ENCODE peak calls at places on chromosomes 1 and 21, in four cellular contexts. W is lower lobe of right lung, T is hepatocyte, N is Panc1. Z is an unnamed sample.
A peak's percentile ranks its signal among the peaks of the same experiment; 100 is the strongest.

GRCh38 chr1:197140123-197140522 is 6.3 kb downstream of the ASPM start:
- DNase-seq in N (no peak), W (no peak), T (no peak), Z (no peak)

GRCh38 chr1:29166291-29166878 is 15.3 kb downstream of the SRSF4 start:
- DNase-seq in W (peak; percentile 26), N (no peak), T (peak; percentile 63), Z (no peak)

GRCh38 chr1:179208681-179209477 is 20.6 kb downstream of the ABL2 start:
- DNase-seq in T (no peak), W (no peak), N (no peak), Z (no peak)

GRCh38 chr1:48697066-48697707 is 79.5 kb downstream of the BEND5 start:
- DNase-seq in T (peak; percentile 62), W (peak; percentile 71), N (peak; percentile 30), Z (no peak)

GRCh38 chr1:19698181-19698580 is 33.5 kb downstream of the HTR6 start:
- DNase-seq in N (no peak), W (no peak), T (no peak), Z (no peak)

GRCh38 chr1:182610606-182611194 is 6.5 kb upstream of the RGS16 start:
- DNase-seq in T (no peak), N (no peak), W (no peak), Z (no peak)

GRCh38 chr1:175218132-175218531 is 25.6 kb upstream of the KIAA0040 start:
- DNase-seq in N (no peak), W (no peak), T (no peak), Z (no peak)

GRCh38 chr1:168317309-168317708 is 36.6 kb downstream of the TBX19 start:
- DNase-seq in N (no peak), W (no peak), T (no peak), Z (no peak)

GRCh38 chr1:47709302-47710074 is 271.6 kb downstream of the FOXD2 start:
- DNase-seq in N (no peak), W (no peak), T (peak; percentile 67), Z (no peak)

GRCh38 chr21:42539931-42540343 is 26.3 kb downstream of the SLC37A1 start:
- DNase-seq in N (no peak), W (no peak), T (no peak), Z (no peak)

GRCh38 chr1:51330331-51331201 is at the start of gene TTC39A:
- DNase-seq in T (peak; percentile 52), W (no peak), N (no peak), Z (no peak)
- H3K27ac ChIP-seq in T (peak within 1 kb of the TSS; percentile 87), W (peak within 1 kb of the TSS; percentile 71), N (peak within 1 kb of the TSS; percentile 66), Z (no peak within 1 kb of the TSS)

DNA sequence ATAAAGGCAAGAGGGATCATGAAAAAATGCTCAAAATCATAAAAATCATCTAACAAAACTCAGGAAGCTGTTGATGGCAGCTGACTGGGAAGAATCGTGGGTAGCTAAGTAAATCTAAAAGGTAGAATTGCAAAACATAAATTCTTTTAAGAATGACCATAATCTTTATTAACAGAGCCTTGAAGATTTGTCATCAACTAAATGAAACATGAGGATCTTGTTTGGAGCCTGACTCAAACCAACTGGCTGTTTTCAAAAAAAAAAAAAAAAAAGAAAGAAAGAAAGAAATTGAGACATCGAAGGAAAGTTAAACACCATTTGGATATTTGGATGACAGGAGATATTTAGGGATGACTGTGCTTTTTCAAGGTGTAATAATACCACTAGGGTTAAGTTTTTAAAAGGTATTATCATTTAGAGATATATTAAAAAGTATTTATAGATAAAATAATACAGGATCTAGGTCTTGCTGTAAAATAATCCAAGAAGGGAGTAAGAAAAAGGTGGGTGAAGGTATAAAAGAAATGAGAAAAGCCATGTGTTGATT is 48.6 kb downstream of the CD34 start:
- DNase-seq in W (no peak), T (no peak), N (no peak), Z (no peak)
- H3K27ac ChIP-seq in W (peak overlapping the region; percentile 15), T (no peak overlapping the region), N (no peak overlapping the region), Z (no peak overlapping the region)

DNA sequence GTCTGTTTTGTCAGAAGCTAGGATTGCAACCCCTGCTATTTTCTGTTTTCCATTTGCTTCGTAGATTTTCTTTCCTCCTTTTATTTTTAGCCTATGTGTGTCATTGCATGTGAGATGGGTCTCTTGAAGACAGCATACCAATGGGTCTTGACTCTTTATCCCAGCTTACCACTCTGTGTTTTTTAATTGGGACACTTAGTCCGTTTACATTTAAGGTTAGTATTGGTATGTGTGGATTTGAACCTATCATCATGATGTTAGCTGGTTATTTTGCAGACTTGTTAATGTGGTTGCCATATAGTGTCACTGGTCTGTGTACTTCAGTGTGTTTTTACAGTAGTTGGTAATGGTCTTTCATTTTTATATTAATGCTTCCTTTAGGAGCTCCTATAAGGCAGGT is 141.5 kb downstream of the DNAH14 start:
- DNase-seq in T (no peak), W (no peak), N (no peak), Z (no peak)
- H3K27ac ChIP-seq in T (no peak overlapping the region), W (no peak overlapping the region), N (no peak overlapping the region), Z (no peak overlapping the region)

DNA sequence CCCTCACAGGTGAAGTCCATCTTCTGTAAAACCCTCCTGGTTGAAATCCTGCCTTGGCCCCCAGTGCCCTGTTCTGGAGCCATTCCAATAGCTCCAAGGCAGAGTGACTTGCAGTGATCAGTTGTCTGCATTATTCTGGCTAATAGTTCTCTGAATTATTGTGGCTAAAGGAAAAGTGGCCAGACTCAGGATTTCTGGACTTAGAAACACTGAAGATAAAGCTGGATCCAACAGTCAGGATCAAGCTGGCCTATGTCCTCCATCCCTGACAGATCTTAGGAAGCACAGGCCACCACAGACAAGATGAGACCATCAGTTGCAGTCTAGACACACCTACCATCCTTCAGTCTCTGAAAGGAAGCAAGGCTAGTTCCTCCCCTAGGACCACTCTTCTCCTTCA is 801 bp upstream of the C2CD4D start:
- DNase-seq in N (no peak), T (no peak), W (no peak), Z (no peak)
- H3K27ac ChIP-seq in N (peak overlapping the region; percentile 90), T (peak overlapping the region; percentile 94), W (peak overlapping the region; percentile 63), Z (no peak overlapping the region)

Z was measured in iPS DF 6.9.